ENCODE peak calls at places on chromosome 16, in five cellular contexts. G is heart left ventricle, Q is EL, L is AG09319, H is T-helper 17 cell. V is an unnamed sample.

GRCh38 chr16:77574867-77575619 is 140.2 kb upstream of the ADAMTS18 start:
- DNase-seq in L (no peak), G (no peak), Q (no peak), H (no peak), V (no peak)

GRCh38 chr16:23863511-23864422 is 28.0 kb downstream of the PRKCB start:
- DNase-seq in H (no peak), L (no peak), G (no peak), Q (no peak), V (no peak)

GRCh38 chr16:4987580-4988374 is 29.6 kb downstream of the SEC14L5 start:
- DNase-seq in Q (no peak), L (no peak), G (no peak), H (no peak), V (no peak)

GRCh38 chr16:56199164-56199563 is 7.9 kb downstream of the GNAO1 start:
- DNase-seq in Q (no peak), H (no peak), L (no peak), G (no peak), V (no peak)

GRCh38 chr16:85254051-85254450 is 141.8 kb upstream of the CIBAR2 start:
- DNase-seq in H (no peak), Q (no peak), L (no peak), G (no peak), V (no peak)

GRCh38 chr16:3876695-3877094 is 3.8 kb downstream of the CREBBP start:
- DNase-seq in G (no peak), Q (peak; percentile 63), L (no peak), H (no peak), V (no peak)

GRCh38 chr16:27572711-27573110 is 22.8 kb downstream of the KATNIP start:
- DNase-seq in G (no peak), Q (no peak), L (no peak), H (no peak), V (no peak)

GRCh38 chr16:84749072-84749471 is 49.3 kb downstream of the USP10 start:
- DNase-seq in Q (no peak), G (no peak), H (no peak), L (no peak), V (no peak)

GRCh38 chr16:89152831-89153700 is 18.5 kb upstream of the CDH15 start:
- DNase-seq in H (no peak), L (no peak), Q (no peak), G (peak; percentile 53), V (no peak)

GRCh38 chr16:89344314-89344828 is 126.9 kb downstream of the ZNF778 start:
- DNase-seq in H (no peak), Q (no peak), G (no peak), L (no peak), V (no peak)

GRCh38 chr16:21158208-21159110 is at the start of gene LDAF1:
- DNase-seq in H (peak; percentile 70), G (peak; percentile 93), Q (peak; percentile 82), L (no peak), V (peak; percentile 81)

V was measured in HT1080.